ENCODE peak calls at places on chromosomes 4 and X, in seven cellular contexts. V, H, I, E, P, J and K are unnamed samples.

GRCh38 chr4:77199276-77199675 is 42.3 kb downstream of the CCNG2 start:
- DNase-seq in V (no peak), H (no peak), I (no peak), E (peak), P (no peak), J (no peak), K (no peak)

GRCh38 chr4:2250003-2250763 is 8.3 kb upstream of the HAUS3 start:
- DNase-seq in V (no peak), H (no peak), I (no peak), E (no peak), P (no peak), J (no peak), K (peak)

GRCh38 chrX:80578518-80579105 is 158.4 kb downstream of the TENT5D start:
- DNase-seq in V (peak), H (no peak), I (peak), E (peak), P (no peak), J (peak), K (no peak)

GRCh38 chrX:46653482-46653881 is 79.9 kb downstream of the CHST7 start:
- DNase-seq in V (peak), H (no peak), I (peak), E (peak), P (peak), J (no peak), K (peak)

GRCh38 chrX:105822138-105823091 is at the start of gene NRK:
- DNase-seq in V (no peak), H (no peak), I (peak), E (peak), P (peak), J (peak), K (peak)

GRCh38 chr4:140256941-140257340 is 103.0 kb upstream of the MAML3 start:
- DNase-seq in V (peak), H (no peak), I (no peak), E (peak), P (no peak), J (peak), K (no peak)

GRCh38 chr4:42282081-42282901 is 115.0 kb upstream of the SHISA3 start:
- DNase-seq in V (peak), H (peak), I (peak), E (peak), P (peak), J (peak), K (no peak)

GRCh38 chrX:15384304-15384703 is at the start of gene VEGFD:
- DNase-seq in V (peak), H (no peak), I (no peak), E (no peak), P (no peak), J (no peak), K (no peak)

GRCh38 chrX:10555846-10556245 is 64.5 kb downstream of the MID1 start:
- DNase-seq in V (no peak), H (no peak), I (no peak), E (no peak), P (no peak), J (no peak), K (no peak)

GRCh38 chrX:10549280-10549679 is 71.1 kb downstream of the MID1 start:
- DNase-seq in V (no peak), H (no peak), I (no peak), E (no peak), P (no peak), J (no peak), K (no peak)

GRCh38 chrX:10557166-10557565 is 63.2 kb downstream of the MID1 start:
- DNase-seq in V (no peak), H (no peak), I (no peak), E (peak), P (no peak), J (no peak), K (no peak)

GRCh38 chrX:10556405-10556804 is 64.0 kb downstream of the MID1 start:
- DNase-seq in V (no peak), H (no peak), I (no peak), E (no peak), P (no peak), J (no peak), K (no peak)

DNA sequence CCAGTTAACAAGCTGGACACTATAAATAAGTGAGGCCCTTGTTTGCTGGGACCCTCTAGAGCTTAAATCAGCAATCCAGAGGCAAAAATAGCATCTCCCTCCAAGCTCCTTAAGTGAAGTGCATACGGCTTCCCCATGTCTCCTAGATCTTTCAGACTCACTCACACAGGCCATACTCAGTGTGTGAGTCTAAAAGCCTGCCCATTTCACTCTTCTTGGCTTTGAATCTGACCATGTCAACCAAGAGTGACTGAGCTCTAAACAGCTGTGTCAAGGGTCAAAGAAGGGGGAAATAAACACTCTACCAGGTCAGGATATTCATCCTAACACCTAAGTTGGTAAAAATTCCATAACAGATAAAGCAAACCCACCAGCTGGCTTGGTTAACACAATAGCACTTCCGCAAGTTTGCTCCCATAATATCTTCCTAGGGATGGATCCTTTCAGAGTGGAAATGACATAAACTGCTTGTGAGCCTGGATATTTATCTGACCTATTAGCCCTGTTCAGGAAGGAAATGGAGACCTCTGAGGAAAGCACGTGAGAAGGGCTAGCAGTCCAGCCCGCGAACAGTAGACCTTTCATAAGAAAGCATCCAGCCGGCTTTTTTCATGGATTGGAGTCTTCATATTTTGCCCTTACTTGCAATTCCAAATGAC is 65.6 kb downstream of the MID1 start:
- DNase-seq in V (no peak), H (no peak), I (no peak), E (no peak), P (no peak), J (peak), K (no peak)
- H3K18ac ChIP-seq in V (peak), H (no peak), I (no peak), E (no peak), P (no peak), J (no peak), K (no peak)

DNA sequence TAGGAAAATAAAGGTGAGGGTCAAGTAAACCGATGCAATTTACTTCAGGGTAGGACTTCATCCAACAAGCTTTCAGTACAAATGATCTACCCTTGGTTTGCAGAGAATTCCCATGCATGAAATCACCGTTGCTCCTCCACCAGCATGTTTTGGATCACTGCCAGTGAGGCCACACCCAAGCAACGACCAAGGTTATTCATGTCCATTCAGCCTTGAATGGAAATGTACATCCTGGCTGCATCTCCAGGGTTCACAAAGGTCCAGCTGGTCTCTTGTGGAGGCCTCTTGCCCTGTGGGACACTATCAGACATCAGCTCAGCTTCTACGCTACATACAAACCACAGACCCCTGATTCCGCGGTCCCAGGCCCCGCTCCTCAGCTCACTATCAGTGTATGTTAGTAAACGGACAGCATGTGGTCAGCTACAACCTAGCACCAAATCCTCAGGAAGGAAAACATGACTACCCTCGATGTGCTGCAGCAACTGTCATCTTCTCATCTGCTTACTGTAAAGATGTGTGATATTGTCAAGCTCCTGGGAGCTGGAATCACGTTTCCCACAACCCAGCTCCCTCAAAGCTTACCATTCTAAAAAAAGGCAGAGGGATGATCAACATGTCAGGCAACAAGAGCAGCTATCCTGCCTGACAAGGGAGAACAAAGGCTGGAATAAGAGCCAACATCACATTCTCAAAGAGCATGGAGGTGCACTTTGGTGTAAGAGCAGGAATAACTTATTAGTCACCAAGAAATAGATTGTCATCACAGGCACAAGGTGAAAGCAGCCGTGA is 4.9 kb downstream of the LYAR start:
- DNase-seq in V (no peak), H (no peak), I (no peak), E (no peak), P (no peak), J (no peak), K (no peak)
- H3K18ac ChIP-seq in V (no peak), H (no peak), I (no peak), E (no peak), P (no peak), J (no peak), K (no peak)

GRCh38 chrX:74656079-74656745 is 41.8 kb upstream of the RLIM start:
- DNase-seq in V (peak), H (no peak), I (peak), E (no peak), P (no peak), J (peak), K (no peak)
- H3K18ac ChIP-seq in V (no peak), H (no peak), I (no peak), E (no peak), P (no peak), J (no peak), K (no peak)

GRCh38 chr4:147108409-147108808 is 162.7 kb upstream of the TTC29 start:
- DNase-seq in V (peak), H (no peak), I (no peak), E (peak), P (no peak), J (peak), K (no peak)
- H3K18ac ChIP-seq in V (no peak), H (no peak), I (no peak), E (no peak), P (no peak), J (no peak), K (no peak)

GRCh38 chr4:108744307-108744706 is 18.5 kb downstream of the ETNPPL start:
- DNase-seq in V (no peak), H (no peak), I (no peak), E (no peak), P (no peak), J (no peak), K (no peak)

GRCh38 chr4:108743021-108743420 is 19.8 kb downstream of the ETNPPL start:
- DNase-seq in V (no peak), H (no peak), I (peak), E (no peak), P (peak), J (no peak), K (no peak)

GRCh38 chr4:108742451-108742850 is 20.4 kb downstream of the ETNPPL start:
- DNase-seq in V (no peak), H (no peak), I (no peak), E (no peak), P (no peak), J (no peak), K (no peak)

GRCh38 chr4:108738307-108738706 is 24.5 kb downstream of the ETNPPL start:
- DNase-seq in V (peak), H (no peak), I (no peak), E (no peak), P (no peak), J (peak), K (no peak)
- H3K18ac ChIP-seq in V (no peak), H (no peak), I (no peak), E (no peak), P (no peak), J (no peak), K (no peak)

GRCh38 chrX:75786290-75786689 is 1.2 kb upstream of the MAGEE2 start:
- DNase-seq in V (no peak), H (no peak), I (no peak), E (no peak), P (no peak), J (no peak), K (no peak)
- H3K18ac ChIP-seq in V (no peak), H (no peak), I (no peak), E (no peak), P (no peak), J (no peak), K (no peak)

GRCh38 chr4:111108138-111108537 is 485.3 kb upstream of the PITX2 start:
- DNase-seq in V (no peak), H (no peak), I (peak), E (no peak), P (no peak), J (no peak), K (no peak)
- H3K18ac ChIP-seq in V (no peak), H (no peak), I (no peak), E (no peak), P (no peak), J (no peak), K (no peak)

GRCh38 chr4:99248714-99249113 is 29.7 kb upstream of the ADH6 start:
- DNase-seq in V (peak), H (no peak), I (no peak), E (no peak), P (no peak), J (no peak), K (no peak)

GRCh38 chr4:99252746-99253145 is 33.7 kb upstream of the ADH6 start:
- DNase-seq in V (no peak), H (no peak), I (no peak), E (no peak), P (no peak), J (no peak), K (no peak)
- H3K18ac ChIP-seq in V (no peak), H (no peak), I (no peak), E (no peak), P (no peak), J (no peak), K (no peak)

DNA sequence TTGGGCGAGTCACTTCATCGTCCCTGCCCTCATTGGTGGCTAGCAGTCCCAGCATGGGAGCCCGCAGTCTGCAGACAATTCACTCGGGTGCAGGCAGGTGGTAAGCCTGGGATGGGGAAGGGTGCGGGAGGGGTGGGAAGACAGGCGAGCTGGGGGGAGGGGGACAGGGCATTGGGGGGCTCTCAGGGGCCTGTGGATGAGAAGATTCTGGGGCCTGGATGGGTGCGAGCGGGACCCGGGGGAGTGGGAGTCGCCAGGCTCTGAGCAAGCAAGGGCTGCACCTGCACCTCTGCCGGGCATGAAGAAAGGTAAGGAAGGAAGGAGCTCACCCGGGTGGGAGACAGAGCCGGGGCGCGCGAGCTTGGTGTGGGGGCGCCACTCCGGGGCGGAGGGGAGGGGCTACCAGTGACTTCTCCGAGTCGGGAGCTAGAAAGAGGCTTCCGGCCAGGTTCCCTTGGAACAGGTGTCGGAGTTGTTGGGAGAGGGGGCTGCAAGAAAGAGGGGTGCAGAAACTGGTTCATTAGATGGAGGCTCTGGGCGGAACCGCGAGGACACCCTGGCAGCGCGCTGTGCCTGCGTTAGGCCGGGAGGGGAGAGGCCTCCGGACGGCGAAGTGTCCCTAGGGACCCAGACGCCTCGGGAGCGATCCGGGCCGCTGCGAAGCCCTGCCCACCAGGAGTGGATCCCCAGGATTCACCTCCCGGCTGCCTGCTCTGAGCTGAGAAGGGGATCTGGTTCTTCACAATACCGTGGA is 103.4 kb upstream of the PDLIM3 start:
- DNase-seq in V (no peak), H (no peak), I (no peak), E (no peak), P (peak), J (peak), K (peak)
- H3K18ac ChIP-seq in V (no peak), H (no peak), I (no peak), E (no peak), P (no peak), J (no peak), K (no peak)